ENCODE peak calls at places on chromosomes 1 and 21, in seven cellular contexts. One of them, this sample, is unnamed.

GRCh38 chr1:154730986-154731489 is 123.1 kb upstream of the ADAR start:
- DNase-seq in brain microvascular endothelial cell: peak; percentile 54
- DNase-seq in mammary epithelial cell: no peak
- DNase-seq in iPS DF 6.9: no peak
- DNase-seq in naive thymus-derived CD4-positive, alpha-beta T cell: no peak
- DNase-seq in ovary: no peak
- DNase-seq in cardiac muscle cell: peak; percentile 83
- DNase-seq in this sample: peak; percentile 32

GRCh38 chr1:157101196-157101595 is 1.6 kb upstream of the ETV3L start:
- DNase-seq in brain microvascular endothelial cell: no peak
- DNase-seq in mammary epithelial cell: peak; percentile 40
- DNase-seq in iPS DF 6.9: no peak
- DNase-seq in naive thymus-derived CD4-positive, alpha-beta T cell: no peak
- DNase-seq in ovary: no peak
- DNase-seq in cardiac muscle cell: no peak
- DNase-seq in this sample: peak; percentile 67

GRCh38 chr1:75969550-75969949 is 37.3 kb upstream of the ASB17 start:
- DNase-seq in brain microvascular endothelial cell: peak; percentile 11
- DNase-seq in mammary epithelial cell: peak; percentile 84
- DNase-seq in iPS DF 6.9: no peak
- DNase-seq in naive thymus-derived CD4-positive, alpha-beta T cell: no peak
- DNase-seq in ovary: no peak
- DNase-seq in cardiac muscle cell: no peak
- DNase-seq in this sample: peak; percentile 91

GRCh38 chr1:26584022-26584485 is 54.5 kb downstream of the RPS6KA1 start:
- DNase-seq in brain microvascular endothelial cell: no peak
- DNase-seq in mammary epithelial cell: no peak
- DNase-seq in iPS DF 6.9: peak; percentile 41
- DNase-seq in naive thymus-derived CD4-positive, alpha-beta T cell: no peak
- DNase-seq in ovary: no peak
- DNase-seq in cardiac muscle cell: no peak
- DNase-seq in this sample: peak; percentile 32

GRCh38 chr1:34268311-34269042 is 91.8 kb downstream of the C1orf94 start:
- DNase-seq in brain microvascular endothelial cell: no peak
- DNase-seq in mammary epithelial cell: no peak
- DNase-seq in iPS DF 6.9: no peak
- DNase-seq in naive thymus-derived CD4-positive, alpha-beta T cell: no peak
- DNase-seq in ovary: no peak
- DNase-seq in cardiac muscle cell: peak; percentile 1
- DNase-seq in this sample: peak; percentile 10

GRCh38 chr1:232376632-232377493 is 253.1 kb downstream of the SIPA1L2 start:
- DNase-seq in brain microvascular endothelial cell: no peak
- DNase-seq in mammary epithelial cell: no peak
- DNase-seq in iPS DF 6.9: no peak
- DNase-seq in naive thymus-derived CD4-positive, alpha-beta T cell: no peak
- DNase-seq in ovary: no peak
- DNase-seq in cardiac muscle cell: no peak
- DNase-seq in this sample: peak; percentile 65

GRCh38 chr1:36464605-36465393 is 615 bp upstream of the MRPS15 start:
- DNase-seq in brain microvascular endothelial cell: no peak
- DNase-seq in mammary epithelial cell: no peak
- DNase-seq in iPS DF 6.9: no peak
- DNase-seq in naive thymus-derived CD4-positive, alpha-beta T cell: no peak
- DNase-seq in ovary: no peak
- DNase-seq in cardiac muscle cell: no peak
- DNase-seq in this sample: peak; percentile 29

GRCh38 chr1:239947789-239948188 is 143.9 kb upstream of the FMN2 start:
- DNase-seq in brain microvascular endothelial cell: no peak
- DNase-seq in mammary epithelial cell: no peak
- DNase-seq in iPS DF 6.9: no peak
- DNase-seq in naive thymus-derived CD4-positive, alpha-beta T cell: no peak
- DNase-seq in ovary: no peak
- DNase-seq in cardiac muscle cell: no peak
- DNase-seq in this sample: peak; percentile 3

GRCh38 chr1:200405273-200405672 is 4.6 kb downstream of the ZNF281 start:
- DNase-seq in brain microvascular endothelial cell: no peak
- DNase-seq in mammary epithelial cell: no peak
- DNase-seq in iPS DF 6.9: no peak
- DNase-seq in naive thymus-derived CD4-positive, alpha-beta T cell: no peak
- DNase-seq in ovary: no peak
- DNase-seq in cardiac muscle cell: peak; percentile 49
- DNase-seq in this sample: peak; percentile 76

GRCh38 chr1:109282497-109282951 is 421 bp downstream of the PSRC1 start:
- DNase-seq in brain microvascular endothelial cell: no peak
- DNase-seq in mammary epithelial cell: no peak
- DNase-seq in iPS DF 6.9: no peak
- DNase-seq in naive thymus-derived CD4-positive, alpha-beta T cell: no peak
- DNase-seq in ovary: no peak
- DNase-seq in cardiac muscle cell: no peak
- DNase-seq in this sample: no peak

GRCh38 chr1:40092811-40093617 is 4.0 kb downstream of the PPT1 start:
- DNase-seq in brain microvascular endothelial cell: no peak
- DNase-seq in mammary epithelial cell: no peak
- DNase-seq in iPS DF 6.9: no peak
- DNase-seq in naive thymus-derived CD4-positive, alpha-beta T cell: no peak
- DNase-seq in ovary: no peak
- DNase-seq in cardiac muscle cell: peak; percentile 29
- DNase-seq in this sample: no peak

GRCh38 chr1:165795894-165796293 is 27.2 kb upstream of the TMCO1 start:
- DNase-seq in brain microvascular endothelial cell: no peak
- DNase-seq in mammary epithelial cell: no peak
- DNase-seq in iPS DF 6.9: no peak
- DNase-seq in naive thymus-derived CD4-positive, alpha-beta T cell: no peak
- DNase-seq in ovary: no peak
- DNase-seq in cardiac muscle cell: no peak
- DNase-seq in this sample: no peak

GRCh38 chr1:156579472-156579871 is at the start of gene TTC24:
- DNase-seq in brain microvascular endothelial cell: no peak
- DNase-seq in mammary epithelial cell: no peak
- DNase-seq in iPS DF 6.9: no peak
- DNase-seq in naive thymus-derived CD4-positive, alpha-beta T cell: no peak
- DNase-seq in ovary: no peak
- DNase-seq in cardiac muscle cell: no peak
- DNase-seq in this sample: no peak

GRCh38 chr21:36169465-36170128 is 13.0 kb downstream of the DOP1B start:
- DNase-seq in brain microvascular endothelial cell: no peak
- DNase-seq in mammary epithelial cell: no peak
- DNase-seq in iPS DF 6.9: no peak
- DNase-seq in naive thymus-derived CD4-positive, alpha-beta T cell: no peak
- DNase-seq in ovary: no peak
- DNase-seq in cardiac muscle cell: no peak
- DNase-seq in this sample: no peak

GRCh38 chr1:233916706-233917105 is 12.2 kb downstream of the SLC35F3 start:
- DNase-seq in brain microvascular endothelial cell: no peak
- DNase-seq in mammary epithelial cell: peak; percentile 69
- DNase-seq in iPS DF 6.9: no peak
- DNase-seq in naive thymus-derived CD4-positive, alpha-beta T cell: no peak
- DNase-seq in ovary: no peak
- DNase-seq in cardiac muscle cell: no peak
- DNase-seq in this sample: peak; percentile 57

GRCh38 chr1:200642481-200642880 is 21.9 kb upstream of the KIF14 start:
- DNase-seq in brain microvascular endothelial cell: no peak
- DNase-seq in mammary epithelial cell: no peak
- DNase-seq in iPS DF 6.9: no peak
- DNase-seq in naive thymus-derived CD4-positive, alpha-beta T cell: no peak
- DNase-seq in ovary: no peak
- DNase-seq in cardiac muscle cell: peak; percentile 33
- DNase-seq in this sample: no peak

GRCh38 chr1:19969898-19970660 is 9.3 kb downstream of the PLA2G2A start:
- DNase-seq in brain microvascular endothelial cell: no peak
- DNase-seq in mammary epithelial cell: no peak
- DNase-seq in iPS DF 6.9: no peak
- DNase-seq in naive thymus-derived CD4-positive, alpha-beta T cell: no peak
- DNase-seq in ovary: no peak
- DNase-seq in cardiac muscle cell: peak; percentile 42
- DNase-seq in this sample: no peak

GRCh38 chr1:35345439-35345981 is 77.0 kb downstream of the ZMYM4 start:
- DNase-seq in brain microvascular endothelial cell: no peak
- DNase-seq in mammary epithelial cell: no peak
- DNase-seq in iPS DF 6.9: no peak
- DNase-seq in naive thymus-derived CD4-positive, alpha-beta T cell: no peak
- DNase-seq in ovary: no peak
- DNase-seq in cardiac muscle cell: peak; percentile 15
- DNase-seq in this sample: peak; percentile 70

DNA sequence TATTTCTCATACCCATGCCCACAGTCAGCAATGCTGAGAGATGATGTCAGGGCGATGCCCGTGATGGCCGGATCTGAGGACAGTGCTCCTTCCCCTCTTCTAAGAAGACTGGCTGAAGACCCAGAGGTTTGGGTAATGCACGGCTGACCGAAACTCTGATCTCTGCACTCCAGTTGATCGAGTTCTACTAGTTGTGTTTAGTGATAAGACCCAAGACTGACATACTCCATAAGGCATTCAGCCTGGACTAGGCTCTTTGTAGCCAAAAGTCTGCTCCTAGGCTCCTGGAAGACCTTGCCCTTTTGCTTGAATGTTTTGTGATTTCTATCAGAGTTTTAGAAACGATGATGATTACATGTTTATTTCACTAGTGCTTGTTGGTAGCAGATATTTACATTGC is 251.5 kb downstream of the DYRK1A start:
- DNase-seq in brain microvascular endothelial cell: no peak
- DNase-seq in mammary epithelial cell: no peak
- DNase-seq in iPS DF 6.9: no peak
- DNase-seq in naive thymus-derived CD4-positive, alpha-beta T cell: no peak
- DNase-seq in ovary: no peak
- DNase-seq in cardiac muscle cell: no peak
- DNase-seq in this sample: no peak
- H3K4me3 ChIP-seq in brain microvascular endothelial cell: no peak overlapping the region
- H3K4me3 ChIP-seq in mammary epithelial cell: no peak overlapping the region
- H3K4me3 ChIP-seq in iPS DF 6.9: no peak overlapping the region
- H3K4me3 ChIP-seq in naive thymus-derived CD4-positive, alpha-beta T cell: no peak overlapping the region
- H3K4me3 ChIP-seq in ovary: no peak overlapping the region
- H3K4me3 ChIP-seq in cardiac muscle cell: no peak overlapping the region
- H3K4me3 ChIP-seq in this sample: no peak overlapping the region

GRCh38 chr1:46820560-46821060 is 21.8 kb downstream of the CYP4B1 start:
- DNase-seq in brain microvascular endothelial cell: no peak
- DNase-seq in mammary epithelial cell: no peak
- DNase-seq in iPS DF 6.9: no peak
- DNase-seq in naive thymus-derived CD4-positive, alpha-beta T cell: no peak
- DNase-seq in ovary: no peak
- DNase-seq in cardiac muscle cell: no peak
- DNase-seq in this sample: no peak
- H3K4me3 ChIP-seq in brain microvascular endothelial cell: no peak overlapping the region
- H3K4me3 ChIP-seq in mammary epithelial cell: no peak overlapping the region
- H3K4me3 ChIP-seq in iPS DF 6.9: no peak overlapping the region
- H3K4me3 ChIP-seq in naive thymus-derived CD4-positive, alpha-beta T cell: no peak overlapping the region
- H3K4me3 ChIP-seq in ovary: no peak overlapping the region
- H3K4me3 ChIP-seq in cardiac muscle cell: no peak overlapping the region
- H3K4me3 ChIP-seq in this sample: no peak overlapping the region

GRCh38 chr1:161886589-161886988 is 120.5 kb downstream of the ATF6 start:
- DNase-seq in brain microvascular endothelial cell: no peak
- DNase-seq in mammary epithelial cell: no peak
- DNase-seq in iPS DF 6.9: no peak
- DNase-seq in naive thymus-derived CD4-positive, alpha-beta T cell: no peak
- DNase-seq in ovary: no peak
- DNase-seq in cardiac muscle cell: no peak
- DNase-seq in this sample: no peak

GRCh38 chr1:161884475-161884874 is 118.4 kb downstream of the ATF6 start:
- DNase-seq in brain microvascular endothelial cell: no peak
- DNase-seq in mammary epithelial cell: no peak
- DNase-seq in iPS DF 6.9: no peak
- DNase-seq in naive thymus-derived CD4-positive, alpha-beta T cell: no peak
- DNase-seq in ovary: no peak
- DNase-seq in cardiac muscle cell: peak; percentile 32
- DNase-seq in this sample: peak; percentile 16

GRCh38 chr1:161885759-161886158 is 119.6 kb downstream of the ATF6 start:
- DNase-seq in brain microvascular endothelial cell: no peak
- DNase-seq in mammary epithelial cell: no peak
- DNase-seq in iPS DF 6.9: no peak
- DNase-seq in naive thymus-derived CD4-positive, alpha-beta T cell: no peak
- DNase-seq in ovary: no peak
- DNase-seq in cardiac muscle cell: no peak
- DNase-seq in this sample: no peak

GRCh38 chr1:161887724-161888287 is 121.7 kb downstream of the ATF6 start:
- DNase-seq in brain microvascular endothelial cell: no peak
- DNase-seq in mammary epithelial cell: no peak
- DNase-seq in iPS DF 6.9: no peak
- DNase-seq in naive thymus-derived CD4-positive, alpha-beta T cell: no peak
- DNase-seq in ovary: no peak
- DNase-seq in cardiac muscle cell: no peak
- DNase-seq in this sample: no peak

GRCh38 chr1:161885013-161885412 is 118.9 kb downstream of the ATF6 start:
- DNase-seq in brain microvascular endothelial cell: peak; percentile 94
- DNase-seq in mammary epithelial cell: peak; percentile 79
- DNase-seq in iPS DF 6.9: no peak
- DNase-seq in naive thymus-derived CD4-positive, alpha-beta T cell: no peak
- DNase-seq in ovary: no peak
- DNase-seq in cardiac muscle cell: peak; percentile 68
- DNase-seq in this sample: peak; percentile 87
- H3K4me3 ChIP-seq in brain microvascular endothelial cell: peak overlapping the region; percentile 6
- H3K4me3 ChIP-seq in mammary epithelial cell: no peak overlapping the region
- H3K4me3 ChIP-seq in iPS DF 6.9: no peak overlapping the region
- H3K4me3 ChIP-seq in naive thymus-derived CD4-positive, alpha-beta T cell: no peak overlapping the region
- H3K4me3 ChIP-seq in ovary: no peak overlapping the region
- H3K4me3 ChIP-seq in cardiac muscle cell: no peak overlapping the region
- H3K4me3 ChIP-seq in this sample: no peak overlapping the region

GRCh38 chr1:15155760-15156743 is 2.5 kb downstream of the TMEM51 start:
- DNase-seq in brain microvascular endothelial cell: no peak
- DNase-seq in mammary epithelial cell: no peak
- DNase-seq in iPS DF 6.9: no peak
- DNase-seq in naive thymus-derived CD4-positive, alpha-beta T cell: no peak
- DNase-seq in ovary: no peak
- DNase-seq in cardiac muscle cell: peak; percentile 55
- DNase-seq in this sample: no peak
- H3K4me3 ChIP-seq in brain microvascular endothelial cell: no peak overlapping the region
- H3K4me3 ChIP-seq in mammary epithelial cell: no peak overlapping the region
- H3K4me3 ChIP-seq in iPS DF 6.9: no peak overlapping the region
- H3K4me3 ChIP-seq in naive thymus-derived CD4-positive, alpha-beta T cell: peak overlapping the region; percentile 15
- H3K4me3 ChIP-seq in ovary: no peak overlapping the region
- H3K4me3 ChIP-seq in cardiac muscle cell: no peak overlapping the region
- H3K4me3 ChIP-seq in this sample: no peak overlapping the region

DNA sequence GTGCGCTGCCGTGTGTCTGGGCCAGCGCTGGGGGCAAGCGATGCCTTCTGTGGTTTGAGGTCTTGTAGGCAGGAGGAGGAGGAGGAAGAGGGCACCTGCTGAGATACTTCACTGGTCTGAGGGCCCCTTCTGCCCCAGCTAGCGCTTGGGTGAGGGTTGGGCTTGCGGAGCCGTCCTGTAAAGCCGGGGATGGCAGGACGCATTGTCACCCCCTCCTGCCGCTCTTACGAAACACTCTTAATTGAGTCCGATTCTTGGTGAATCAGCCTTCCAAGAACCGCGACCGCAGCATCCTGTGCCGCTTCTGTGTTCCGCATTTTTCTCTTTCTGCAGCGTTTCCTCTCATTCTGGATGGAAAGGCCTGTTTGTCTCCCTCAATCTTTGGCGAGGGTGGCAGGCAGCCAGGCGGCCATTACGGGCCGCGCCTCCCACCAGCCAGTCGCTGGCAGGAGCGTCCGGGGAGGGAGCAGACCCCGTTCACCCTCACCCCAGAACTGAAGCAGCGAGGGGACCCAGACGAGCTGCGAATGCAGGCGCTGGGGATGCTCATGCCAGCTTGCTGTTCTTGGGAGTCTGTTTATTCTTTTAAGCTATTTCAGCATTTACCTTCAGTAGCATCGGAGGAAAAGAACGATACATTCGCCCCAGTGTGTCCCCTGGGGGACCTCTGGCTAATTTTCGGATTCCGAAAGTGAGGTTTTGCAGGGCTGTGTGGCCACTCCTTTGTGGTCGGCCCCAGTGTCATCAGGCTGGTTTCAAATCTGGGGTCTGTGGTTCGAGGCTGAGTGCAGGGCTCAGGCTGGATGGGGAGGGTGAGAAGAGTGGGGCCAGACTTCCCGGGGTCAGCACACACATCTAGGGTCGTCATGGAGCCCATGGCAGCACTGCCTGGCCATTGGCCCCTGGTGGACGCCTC is 62.7 kb downstream of the SKI start:
- DNase-seq in brain microvascular endothelial cell: peak; percentile 94
- DNase-seq in mammary epithelial cell: peak; percentile 94
- DNase-seq in iPS DF 6.9: no peak
- DNase-seq in naive thymus-derived CD4-positive, alpha-beta T cell: peak; percentile 81
- DNase-seq in ovary: peak; percentile 78
- DNase-seq in cardiac muscle cell: peak; percentile 98
- DNase-seq in this sample: peak; percentile 83
- H3K4me3 ChIP-seq in brain microvascular endothelial cell: peak overlapping the region; percentile 36
- H3K4me3 ChIP-seq in mammary epithelial cell: peak overlapping the region; percentile 31
- H3K4me3 ChIP-seq in iPS DF 6.9: no peak overlapping the region
- H3K4me3 ChIP-seq in naive thymus-derived CD4-positive, alpha-beta T cell: peak overlapping the region; percentile 52
- H3K4me3 ChIP-seq in ovary: peak overlapping the region; percentile 23
- H3K4me3 ChIP-seq in cardiac muscle cell: no peak overlapping the region
- H3K4me3 ChIP-seq in this sample: no peak overlapping the region